ENCODE peak calls at places on chromosomes 5 and 9, in seven cellular contexts. B is bronchial epithelial cell; C is body of pancreas; H is CD8-positive, alpha-beta T cell; R is heart left ventricle; Q is pancreas; Z is cardiac muscle cell. G is an unnamed sample. For H3K36me3, the result is how much of the 10 kb centered on the place peaks cover.

GRCh38 chr5:143601917-143602333 is 198.4 kb upstream of the NR3C1 start:
- DNase-seq in B (no peak), C (no peak), H (no peak), R (no peak), Q (no peak), Z (no peak), G (no peak)

GRCh38 chr5:45162974-45163373 is 354.2 kb downstream of the MRPS30 start:
- DNase-seq in B (no peak), C (no peak), H (no peak), R (no peak), Q (no peak), Z (no peak), G (no peak)

GRCh38 chr5:68744196-68744595 is 349.6 kb upstream of the SLC30A5 start:
- DNase-seq in B (no peak), C (no peak), H (no peak), R (no peak), Q (no peak), Z (no peak), G (no peak)

GRCh38 chr5:90066920-90067319 is 342.6 kb downstream of the CETN3 start:
- DNase-seq in B (no peak), C (no peak), H (no peak), R (no peak), Q (no peak), Z (no peak), G (no peak)

GRCh38 chr5:65840071-65840470 is 86.3 kb upstream of the ERBIN start:
- DNase-seq in B (no peak), C (no peak), H (no peak), R (no peak), Q (no peak), Z (no peak), G (no peak)

GRCh38 chr5:3029396-3029795 is 277.9 kb upstream of the IRX2 start:
- DNase-seq in B (no peak), C (no peak), H (no peak), R (no peak), Q (peak), Z (no peak), G (no peak)

GRCh38 chr9:130488621-130489330 is 44.0 kb downstream of the ASS1 start:
- DNase-seq in B (no peak), C (no peak), H (no peak), R (no peak), Q (peak), Z (no peak), G (no peak)

GRCh38 chr5:32462618-32463017 is 18.1 kb upstream of the ZFR start:
- DNase-seq in B (peak), C (no peak), H (no peak), R (no peak), Q (no peak), Z (no peak), G (no peak)

GRCh38 chr9:108419379-108419778 is 436.4 kb downstream of the ACTL7B start:
- DNase-seq in B (no peak), C (no peak), H (no peak), R (no peak), Q (no peak), Z (no peak), G (no peak)

GRCh38 chr9:133202145-133202513 is 6.9 kb downstream of the OBP2B start:
- DNase-seq in B (no peak), C (no peak), H (no peak), R (no peak), Q (no peak), Z (no peak), G (peak)

GRCh38 chr5:56465757-56466127 is 232.6 kb upstream of the ANKRD55 start:
- DNase-seq in B (peak), C (no peak), H (no peak), R (no peak), Q (no peak), Z (no peak), G (no peak)

GRCh38 chr9:23123048-23123632 is 676.5 kb downstream of the DMRTA1 start:
- DNase-seq in B (peak), C (peak), H (no peak), R (no peak), Q (no peak), Z (peak), G (no peak)

GRCh38 chr5:14268738-14269137 is 125.6 kb downstream of the TRIO start:
- DNase-seq in B (no peak), C (no peak), H (no peak), R (peak), Q (no peak), Z (no peak), G (peak)

GRCh38 chr9:77475641-77476473 is 172.3 kb downstream of the GNA14 start:
- DNase-seq in B (no peak), C (no peak), H (peak), R (peak), Q (no peak), Z (no peak), G (no peak)

GRCh38 chr9:120710110-120710981 is 3.9 kb downstream of the MEGF9 start:
- DNase-seq in B (no peak), C (peak), H (peak), R (no peak), Q (no peak), Z (no peak), G (peak)

GRCh38 chr9:130768265-130768664 is 66.8 kb upstream of the ABL1 start:
- DNase-seq in B (no peak), C (no peak), H (no peak), R (no peak), Q (no peak), Z (no peak), G (no peak)

DNA sequence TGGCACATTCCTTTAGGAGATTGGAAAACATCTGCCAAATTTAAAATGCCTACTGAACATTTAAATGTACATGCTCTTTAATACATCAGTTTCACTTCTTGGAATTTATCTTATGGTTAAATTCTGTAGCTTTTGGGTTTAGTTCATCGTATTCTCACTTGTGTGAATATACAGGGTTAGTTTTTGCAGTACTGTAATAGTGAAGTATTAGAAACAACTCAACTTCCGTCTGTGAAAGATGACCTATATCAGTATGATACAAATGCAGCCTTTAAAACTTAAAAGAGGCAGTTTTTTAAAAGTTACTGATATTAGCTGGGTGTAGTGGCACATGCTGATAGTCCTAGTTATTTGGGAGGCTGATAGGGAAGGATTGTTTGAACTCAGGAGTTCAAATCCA is 57.2 kb downstream of the CDC42SE2 start:
- DNase-seq in B (no peak), C (no peak), H (no peak), R (no peak), Q (no peak), Z (no peak), G (no peak)
- H3K36me3 ChIP-seq in B (under half), C (under half), H (under half), R (under half), Q (under half), Z (under half), G (under half)

DNA sequence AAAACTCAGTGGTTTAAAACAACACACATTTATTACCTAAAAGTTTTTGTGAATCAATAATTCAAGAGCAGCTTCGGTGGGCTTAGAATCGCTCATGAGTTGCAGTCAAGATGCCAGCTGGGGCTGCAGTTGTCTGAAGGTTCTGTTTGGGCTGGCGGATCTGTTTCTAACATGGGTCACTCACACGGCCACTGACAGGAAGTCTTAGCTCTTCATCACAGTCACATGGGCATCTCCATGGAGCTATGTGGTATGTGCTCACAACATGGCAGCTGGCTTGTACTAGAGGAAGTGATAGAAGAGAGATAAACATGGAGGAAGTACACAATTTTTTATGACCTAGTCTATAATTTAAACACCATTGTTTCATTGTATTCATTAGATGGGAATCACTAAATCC is 11.2 kb downstream of the KLHL9 start:
- DNase-seq in B (no peak), C (no peak), H (no peak), R (no peak), Q (no peak), Z (no peak), G (peak)
- TF ChIP-seq CTCF in B (no peak), C (no peak), H (no peak), R (no peak), Q (no peak), Z (no peak), G (no peak)

GRCh38 chr5:10740384-10740783 is 20.6 kb downstream of the DAP start:
- DNase-seq in B (no peak), C (no peak), H (no peak), R (no peak), Q (no peak), Z (no peak), G (no peak)
- H3K36me3 ChIP-seq in B (under half), C (under half), H (under half), R (under half), Q (under half), Z (under half), G (under half)

DNA sequence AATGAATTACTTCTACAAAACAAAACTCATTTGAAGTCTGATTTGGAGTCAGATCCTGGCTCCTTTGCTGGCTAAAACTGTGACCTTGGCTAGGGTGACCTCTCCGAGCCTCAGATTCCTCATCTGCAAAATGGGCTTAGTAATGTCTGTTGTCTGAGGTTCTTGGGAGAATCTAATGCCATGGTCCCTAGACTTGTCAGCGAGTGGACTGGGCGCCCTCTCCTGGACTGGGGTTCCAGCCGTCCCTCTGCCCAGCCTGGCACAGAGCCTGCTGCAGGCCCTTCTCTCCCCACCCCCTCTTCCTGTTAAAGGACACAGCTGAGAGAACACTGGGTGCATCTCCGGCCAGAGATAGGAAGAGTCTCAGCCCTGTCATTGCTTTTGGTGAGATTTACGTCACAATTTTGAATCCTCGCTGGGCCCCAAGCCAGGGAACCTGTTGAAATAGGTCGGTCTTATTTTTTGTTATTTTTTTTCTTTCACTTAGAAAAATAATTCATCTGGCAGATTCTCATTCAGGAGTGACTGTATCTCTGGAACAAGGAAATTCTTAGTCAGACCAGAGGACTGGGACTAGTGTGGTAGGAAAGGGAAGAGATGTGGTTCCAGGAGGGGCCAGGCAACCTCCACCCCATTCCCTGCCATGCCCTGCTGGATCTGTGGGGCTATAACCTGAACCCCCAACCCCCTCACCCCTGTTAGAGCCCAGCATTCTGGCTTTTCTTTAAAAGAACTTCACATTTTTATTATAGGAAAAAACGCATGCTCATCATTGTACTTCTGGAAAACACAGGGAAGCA is 48.2 kb upstream of the RPL26L1 start:
- DNase-seq in B (peak), C (peak), H (no peak), R (peak), Q (peak), Z (no peak), G (peak)
- TF ChIP-seq CTCF in B (peak), C (peak), H (no peak), R (peak), Q (no peak), Z (peak), G (peak)

GRCh38 chr9:38001430-38001829 is 67.6 kb downstream of the SHB start:
- DNase-seq in B (no peak), C (no peak), H (no peak), R (no peak), Q (peak), Z (no peak), G (no peak)
- H3K36me3 ChIP-seq in B (under half), C (under half), H (under half), R (under half), Q (under half), Z (under half), G (under half)

GRCh38 chr9:137029058-137029922 is 1.3 kb upstream of the ABCA2 start:
- DNase-seq in B (peak), C (peak), H (peak), R (peak), Q (no peak), Z (peak), G (peak)
- TF ChIP-seq CTCF in B (peak), C (peak), H (peak), R (peak), Q (peak), Z (peak), G (peak)

GRCh38 chr5:176170084-176170483 is 68.1 kb upstream of the SIMC1 start:
- DNase-seq in B (no peak), C (no peak), H (no peak), R (no peak), Q (no peak), Z (no peak), G (no peak)
- H3K36me3 ChIP-seq in B (under half), C (under half), H (under half), R (under half), Q (under half), Z (under half), G (under half)

DNA sequence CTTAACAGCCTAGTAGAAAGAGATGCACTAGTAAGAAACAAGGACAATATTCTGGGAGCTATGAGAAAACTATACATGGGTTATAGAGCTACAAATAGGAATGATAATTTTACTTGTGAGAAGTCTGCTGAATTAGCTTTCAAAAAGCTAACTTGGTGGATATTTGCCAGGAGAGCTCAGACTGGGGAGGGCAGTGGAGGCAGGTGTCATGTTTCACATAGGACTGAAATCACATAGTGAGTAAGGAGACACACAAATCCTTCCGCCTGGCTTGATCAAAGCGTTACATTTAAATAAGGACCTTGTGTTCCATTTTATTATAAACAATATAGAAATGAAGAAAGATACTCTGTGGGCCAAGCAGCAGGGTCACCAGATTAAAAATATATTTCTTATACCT is 235.0 kb downstream of the ISL1 start:
- DNase-seq in B (peak), C (no peak), H (no peak), R (no peak), Q (no peak), Z (peak), G (no peak)
- TF ChIP-seq CTCF in B (no peak), C (no peak), H (no peak), R (no peak), Q (no peak), Z (no peak), G (no peak)

G was measured in adrenal gland.